ENCODE peak calls at places on chromosomes 5 and 9, in seven cellular contexts. O is AML-193, E is endothelial cell, L is nephron progenitor cell, A is mammary epithelial cell, R is Calu3, T is Peyer's patch. U is an unnamed sample.
A peak's percentile ranks its signal among the peaks of the same experiment; 100 is the strongest.

GRCh38 chr9:75088646-75089368 is 493 bp downstream of the OSTF1 start:
- DNase-seq in O (peak; percentile 89), E (no peak), L (peak; percentile 66), A (peak; percentile 55), R (peak; percentile 70), T (peak; percentile 79), U (no peak)

GRCh38 chr5:36442796-36443195 is 141.1 kb upstream of the RANBP3L start:
- DNase-seq in O (no peak), E (no peak), L (no peak), A (peak; percentile 81), R (peak; percentile 37), T (no peak), U (no peak)

GRCh38 chr9:93202919-93203712 is 19.2 kb downstream of the WNK2 start:
- DNase-seq in O (no peak), E (no peak), L (no peak), A (no peak), R (no peak), T (no peak), U (no peak)

GRCh38 chr5:32450952-32451351 is 6.4 kb upstream of the ZFR start:
- DNase-seq in O (no peak), E (no peak), L (no peak), A (no peak), R (no peak), T (no peak), U (no peak)

GRCh38 chr5:103918668-103919367 is 356.2 kb upstream of the NUDT12 start:
- DNase-seq in O (no peak), E (no peak), L (no peak), A (peak; percentile 24), R (no peak), T (no peak), U (no peak)

GRCh38 chr9:6079386-6079785 is 64.0 kb upstream of the RANBP6 start:
- DNase-seq in O (no peak), E (no peak), L (no peak), A (no peak), R (no peak), T (no peak), U (no peak)

GRCh38 chr9:124493794-124494479 is 13.3 kb downstream of the NR5A1 start:
- DNase-seq in O (no peak), E (no peak), L (no peak), A (no peak), R (no peak), T (no peak), U (no peak)

GRCh38 chr5:14429102-14429501 is 152.5 kb upstream of the OTULINL start:
- DNase-seq in O (no peak), E (no peak), L (no peak), A (no peak), R (no peak), T (no peak), U (no peak)

GRCh38 chr5:36786613-36787012 is 90.0 kb upstream of the NIPBL start:
- DNase-seq in O (no peak), E (no peak), L (no peak), A (no peak), R (no peak), T (no peak), U (no peak)

GRCh38 chr5:172646716-172647285 is 5.7 kb downstream of the NEURL1B start:
- DNase-seq in O (no peak), E (peak; percentile 47), L (peak; percentile 38), A (no peak), R (no peak), T (no peak), U (no peak)

GRCh38 chr9:135819905-135820304 is 87.4 kb downstream of the CAMSAP1 start:
- DNase-seq in O (no peak), E (no peak), L (no peak), A (no peak), R (no peak), T (no peak), U (no peak)

GRCh38 chr9:77943053-77943452 is 88.6 kb downstream of the GNAQ start:
- DNase-seq in O (no peak), E (no peak), L (no peak), A (no peak), R (no peak), T (no peak), U (no peak)

GRCh38 chr5:125149503-125149902 is 403.1 kb upstream of the ZNF608 start:
- DNase-seq in O (no peak), E (no peak), L (no peak), A (no peak), R (no peak), T (no peak), U (no peak)

GRCh38 chr5:154385236-154385512 is 60.6 kb upstream of the SAP30L start:
- DNase-seq in O (no peak), E (no peak), L (no peak), A (no peak), R (no peak), T (peak; percentile 84), U (no peak)

GRCh38 chr9:111914749-111915424 is 18.3 kb downstream of the UGCG start:
- DNase-seq in O (no peak), E (no peak), L (no peak), A (no peak), R (no peak), T (no peak), U (no peak)

GRCh38 chr5:137603891-137604290 is 104.8 kb upstream of the SPOCK1 start:
- DNase-seq in O (no peak), E (no peak), L (no peak), A (no peak), R (no peak), T (no peak), U (no peak)

GRCh38 chr5:40224421-40224820 is 455.3 kb upstream of the PTGER4 start:
- DNase-seq in O (no peak), E (no peak), L (no peak), A (peak; percentile 37), R (no peak), T (no peak), U (no peak)

GRCh38 chr5:175889910-175890684 is 18.7 kb downstream of the CPLX2 start:
- DNase-seq in O (no peak), E (no peak), L (no peak), A (no peak), R (no peak), T (no peak), U (no peak)

GRCh38 chr9:131320031-131320685 is 30.6 kb downstream of the PLPP7 start:
- DNase-seq in O (no peak), E (no peak), L (no peak), A (no peak), R (no peak), T (no peak), U (no peak)

GRCh38 chr5:168219515-168220410 is 71.7 kb upstream of the WWC1 start:
- DNase-seq in O (peak; percentile 58), E (peak; percentile 60), L (peak; percentile 56), A (peak; percentile 60), R (peak; percentile 72), T (peak; percentile 68), U (no peak)

GRCh38 chr9:69455311-69455710 is 130.3 kb downstream of the ENTREP1 start:
- DNase-seq in O (no peak), E (no peak), L (no peak), A (no peak), R (no peak), T (no peak), U (no peak)

GRCh38 chr9:5580650-5581049 is 48.3 kb upstream of the RIC1 start:
- DNase-seq in O (no peak), E (no peak), L (no peak), A (no peak), R (no peak), T (no peak), U (no peak)

GRCh38 chr9:132239999-132240859 is 78.4 kb downstream of the NTNG2 start:
- DNase-seq in O (no peak), E (no peak), L (peak; percentile 49), A (no peak), R (no peak), T (peak; percentile 63), U (no peak)

GRCh38 chr5:98773464-98774191 is at the start of gene RGMB:
- DNase-seq in O (no peak), E (peak; percentile 97), L (peak; percentile 97), A (peak; percentile 98), R (peak; percentile 99), T (peak; percentile 98), U (peak; percentile 89)

GRCh38 chr5:90548069-90548593 is 10.5 kb upstream of the ADGRV1 start:
- DNase-seq in O (no peak), E (no peak), L (no peak), A (no peak), R (peak; percentile 74), T (no peak), U (no peak)

GRCh38 chr5:2753452-2754409 is 2.3 kb upstream of the IRX2 start:
- DNase-seq in O (no peak), E (no peak), L (no peak), A (peak; percentile 8), R (no peak), T (no peak), U (no peak)

GRCh38 chr9:127336708-127337352 is 60.1 kb upstream of the SLC2A8 start:
- DNase-seq in O (no peak), E (no peak), L (no peak), A (peak; percentile 82), R (peak; percentile 48), T (peak; percentile 81), U (no peak)

GRCh38 chr9:129140397-129141065 is 29.3 kb downstream of the PTPA start:
- DNase-seq in O (no peak), E (peak; percentile 38), L (peak; percentile 31), A (peak; percentile 65), R (peak; percentile 21), T (peak; percentile 65), U (peak; percentile 28)

U was measured in activated naive CD4-positive, alpha-beta T cell treated with anti-CD3 and anti-CD28 coated beads, Interleukin-2, amount 50 U/mL, for 72 hours.